ENCODE peak calls at places on chromosome 14, in five cellular contexts. R, X, C, Q and S are unnamed samples.

GRCh38 chr14:23513466-23514008 is 38.0 kb downstream of the ZFHX2 start:
- DNase-seq in R (no peak), X (no peak), C (no peak), Q (no peak), S (no peak)

GRCh38 chr14:58607131-58607531 is 30.6 kb upstream of the DACT1 start:
- DNase-seq in R (no peak), X (no peak), C (no peak), Q (no peak), S (no peak)

GRCh38 chr14:47227051-47227600 is 448.3 kb downstream of the MDGA2 start:
- DNase-seq in R (no peak), X (no peak), C (peak), Q (peak), S (no peak)

GRCh38 chr14:22492601-22493000 is 96.4 kb downstream of the DAD1 start:
- DNase-seq in R (no peak), X (no peak), C (no peak), Q (no peak), S (no peak)

GRCh38 chr14:64721391-64721791 is 17.2 kb downstream of the PLEKHG3 start:
- DNase-seq in R (no peak), X (no peak), C (peak), Q (no peak), S (peak)

GRCh38 chr14:20455355-20456300 is 602 bp downstream of the APEX1 start:
- DNase-seq in R (no peak), X (peak), C (peak), Q (peak), S (peak)

GRCh38 chr14:26199599-26200370 is 398.0 kb downstream of the NOVA1 start:
- DNase-seq in R (no peak), X (no peak), C (peak), Q (no peak), S (peak)

GRCh38 chr14:105334383-105335230 is 20.1 kb downstream of the PACS2 start:
- DNase-seq in R (no peak), X (no peak), C (no peak), Q (no peak), S (no peak)

GRCh38 chr14:99517046-99517642 is 35.9 kb downstream of the CCNK start:
- DNase-seq in R (no peak), X (no peak), C (no peak), Q (no peak), S (no peak)

GRCh38 chr14:93824518-93825234 is 36.4 kb upstream of the PRIMA1 start:
- DNase-seq in R (no peak), X (no peak), C (no peak), Q (no peak), S (no peak)

GRCh38 chr14:52032196-52032865 is 36.5 kb downstream of the NID2 start:
- DNase-seq in R (no peak), X (no peak), C (peak), Q (no peak), S (peak)

GRCh38 chr14:26370118-26370517 is 227.7 kb downstream of the NOVA1 start:
- DNase-seq in R (no peak), X (no peak), C (peak), Q (no peak), S (peak)

GRCh38 chr14:81423504-81423903 is 23.4 kb upstream of the STON2 start:
- DNase-seq in R (no peak), X (no peak), C (no peak), Q (no peak), S (no peak)